ENCODE peak calls at places on chromosomes 16 and 17, in six cellular contexts. P, M, E, D, W and H are unnamed samples.

GRCh38 chr17:28405632-28406477 is at the start of gene SLC46A1:
- DNase-seq in P (peak; percentile 52), M (peak; percentile 65), E (peak; percentile 73), D (peak; percentile 74), W (peak; percentile 76), H (no peak)

GRCh38 chr17:8470447-8471047 is 34.9 kb downstream of the NDEL1 start:
- DNase-seq in P (no peak), M (no peak), E (no peak), D (no peak), W (no peak), H (peak; percentile 66)

GRCh38 chr16:67552476-67552875 is 9.8 kb upstream of the CTCF start:
- DNase-seq in P (no peak), M (no peak), E (no peak), D (no peak), W (no peak), H (no peak)

GRCh38 chr17:55062921-55063320 is 94.4 kb downstream of the STXBP4 start:
- DNase-seq in P (no peak), M (no peak), E (no peak), D (no peak), W (no peak), H (no peak)

GRCh38 chr17:42276359-42276608 is at the start of gene STAT5B:
- DNase-seq in P (peak; percentile 79), M (peak; percentile 80), E (peak; percentile 80), D (peak; percentile 81), W (no peak), H (no peak)

GRCh38 chr16:23240994-23241393 is 58.4 kb downstream of the SCNN1G start:
- DNase-seq in P (no peak), M (no peak), E (no peak), D (no peak), W (no peak), H (no peak)

GRCh38 chr17:54948380-54948779 is 20.1 kb downstream of the COX11 start:
- DNase-seq in P (no peak), M (no peak), E (no peak), D (no peak), W (no peak), H (no peak)

GRCh38 chr16:67155305-67156145 is 4.2 kb downstream of the TRADD start:
- DNase-seq in P (peak; percentile 81), M (peak; percentile 83), E (peak; percentile 80), D (peak; percentile 84), W (peak; percentile 94), H (peak; percentile 93)

GRCh38 chr16:83392743-83393142 is 415.0 kb upstream of the HSBP1 start:
- DNase-seq in P (no peak), M (no peak), E (no peak), D (peak; percentile 63), W (no peak), H (no peak)

GRCh38 chr17:63842173-63842539 is 329 bp downstream of the SMARCD2 start:
- DNase-seq in P (no peak), M (peak; percentile 33), E (no peak), D (peak; percentile 77), W (no peak), H (no peak)

GRCh38 chr17:21298983-21299519 is 14.5 kb downstream of the MAP2K3 start:
- DNase-seq in P (no peak), M (no peak), E (no peak), D (no peak), W (no peak), H (no peak)

GRCh38 chr17:51230306-51230705 is 29.5 kb downstream of the MBTD1 start:
- DNase-seq in P (no peak), M (no peak), E (no peak), D (no peak), W (no peak), H (no peak)

GRCh38 chr16:14088155-14088753 is 17.1 kb downstream of the MRTFB start:
- DNase-seq in P (no peak), M (no peak), E (no peak), D (no peak), W (no peak), H (no peak)

GRCh38 chr16:80147021-80147680 is 393.6 kb upstream of the DYNLRB2 start:
- DNase-seq in P (no peak), M (no peak), E (no peak), D (no peak), W (no peak), H (no peak)

GRCh38 chr16:262121-262745 is 13.5 kb downstream of the RGS11 start:
- DNase-seq in P (no peak), M (no peak), E (no peak), D (no peak), W (no peak), H (peak; percentile 83)

GRCh38 chr16:25100511-25100910 is 11.0 kb upstream of the LCMT1 start:
- DNase-seq in P (no peak), M (no peak), E (no peak), D (no peak), W (no peak), H (no peak)

GRCh38 chr16:31429314-31429713 is 1.2 kb upstream of the COX6A2 start:
- DNase-seq in P (no peak), M (no peak), E (no peak), D (no peak), W (no peak), H (no peak)

GRCh38 chr17:41411072-41411840 is 13.1 kb downstream of the KRT37 start:
- DNase-seq in P (no peak), M (no peak), E (no peak), D (no peak), W (no peak), H (no peak)

GRCh38 chr16:82899731-82900454 is 273.1 kb downstream of the CDH13 start:
- DNase-seq in P (no peak), M (no peak), E (no peak), D (no peak), W (no peak), H (no peak)

GRCh38 chr16:23128056-23128455 is 21.2 kb downstream of the USP31 start:
- DNase-seq in P (no peak), M (no peak), E (no peak), D (no peak), W (no peak), H (no peak)

GRCh38 chr17:45441536-45442310 is 9.1 kb upstream of the ARHGAP27 start:
- DNase-seq in P (no peak), M (no peak), E (no peak), D (no peak), W (no peak), H (no peak)

GRCh38 chr17:40312893-40313659 is 4.1 kb downstream of the RARA start:
- DNase-seq in P (no peak), M (no peak), E (no peak), D (peak; percentile 60), W (no peak), H (no peak)

GRCh38 chr17:30332057-30332542 is 1.8 kb downstream of the TMIGD1 start:
- DNase-seq in P (no peak), M (no peak), E (peak; percentile 24), D (no peak), W (no peak), H (peak; percentile 13)

GRCh38 chr17:45345554-45346254 is 28.9 kb upstream of the MAP3K14 start:
- DNase-seq in P (no peak), M (no peak), E (peak; percentile 6), D (peak; percentile 55), W (no peak), H (no peak)

GRCh38 chr16:80526418-80527061 is 14.3 kb upstream of the DYNLRB2 start:
- DNase-seq in P (peak; percentile 20), M (peak; percentile 48), E (peak; percentile 42), D (no peak), W (no peak), H (no peak)

GRCh38 chr16:66899945-66900688 is 18.6 kb downstream of the CDH16 start:
- DNase-seq in P (no peak), M (peak; percentile 87), E (peak; percentile 86), D (peak; percentile 92), W (no peak), H (no peak)

GRCh38 chr17:48134912-48135480 is 27.4 kb downstream of the SNX11 start:
- DNase-seq in P (no peak), M (no peak), E (no peak), D (no peak), W (no peak), H (no peak)
- TF ChIP-seq CTCF in P (no peak), M (no peak), E (no peak), D (no peak), W (no peak), H (no peak)

GRCh38 chr16:55508941-55509920 is at the start of gene LPCAT2:
- DNase-seq in P (peak; percentile 20), M (peak; percentile 91), E (peak; percentile 86), D (peak; percentile 92), W (peak; percentile 86), H (peak; percentile 91)

GRCh38 chr16:55512941-55513340 is 4.1 kb downstream of the LPCAT2 start:
- DNase-seq in P (no peak), M (no peak), E (no peak), D (no peak), W (no peak), H (no peak)

GRCh38 chr16:55515110-55515509 is 6.2 kb downstream of the LPCAT2 start:
- DNase-seq in P (no peak), M (no peak), E (no peak), D (no peak), W (no peak), H (no peak)

GRCh38 chr16:55510185-55510805 is 1.4 kb downstream of the LPCAT2 start:
- DNase-seq in P (no peak), M (no peak), E (no peak), D (no peak), W (no peak), H (no peak)

DNA sequence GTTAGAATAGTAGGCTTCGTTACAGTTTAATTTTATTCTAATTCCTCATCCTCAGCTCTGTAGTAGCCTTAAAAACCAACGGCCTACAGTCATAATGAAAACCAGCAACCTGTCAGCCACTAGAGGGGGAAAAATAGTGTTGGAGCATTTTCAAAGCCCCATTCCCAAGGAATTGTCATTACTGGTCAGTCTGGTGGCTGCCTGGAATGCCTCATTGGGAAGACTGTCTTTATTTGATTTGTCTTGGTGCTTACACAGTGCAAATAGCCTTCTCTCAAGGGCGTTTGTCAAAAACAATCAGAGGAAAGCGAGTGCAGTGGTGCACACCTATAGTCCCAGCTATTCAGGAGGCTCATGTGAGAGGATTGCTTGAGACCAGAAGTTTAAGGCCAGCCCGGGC is 4.7 kb downstream of the LPCAT2 start:
- DNase-seq in P (no peak), M (no peak), E (no peak), D (no peak), W (no peak), H (no peak)
- TF ChIP-seq CTCF in P (no peak), M (no peak), E (no peak), D (no peak), W (no peak), H (no peak)

GRCh38 chr17:19648475-19649406 is at the start of gene ALDH3A2:
- DNase-seq in P (peak; percentile 91), M (peak; percentile 97), E (peak; percentile 97), D (peak; percentile 99), W (peak; percentile 95), H (peak; percentile 98)
- TF ChIP-seq CTCF in P (no peak), M (no peak), E (no peak), D (peak; percentile 27), W (peak; percentile 26), H (peak; percentile 47)

DNA sequence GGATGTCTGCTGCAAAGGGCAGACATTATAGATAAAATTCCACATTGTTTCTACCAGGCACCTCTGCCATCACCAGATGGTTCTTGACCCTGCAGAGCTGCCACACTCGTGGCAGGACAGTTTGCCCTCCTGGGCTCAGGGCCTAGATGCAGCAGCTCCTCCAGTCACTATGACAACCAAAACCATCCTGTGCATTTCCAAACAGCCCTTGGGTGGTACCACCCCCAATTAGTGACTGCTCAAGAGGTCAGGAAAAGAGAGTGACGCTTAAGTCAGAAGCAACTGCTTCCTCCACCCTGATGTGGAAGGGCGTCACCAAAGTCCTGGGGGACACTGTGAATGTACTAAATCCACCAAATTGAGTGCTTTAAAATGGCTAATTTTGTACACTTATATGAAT is 109.2 kb downstream of the C16orf95 start:
- DNase-seq in P (no peak), M (no peak), E (no peak), D (no peak), W (no peak), H (no peak)
- TF ChIP-seq CTCF in P (no peak), M (no peak), E (no peak), D (no peak), W (no peak), H (no peak)